ENCODE peak calls at places on chromosomes 4 and X, in five cellular contexts. J is transverse colon, E is Calu3, T is MM.1S, H is astrocyte of the cerebellum. M is an unnamed sample.

GRCh38 chrX:38878674-38879375 is 77.6 kb downstream of the MID1IP1 start:
- DNase-seq in T (no peak), E (no peak), J (no peak), H (no peak), M (no peak)

GRCh38 chrX:33285550-33285949 is 74.2 kb upstream of the DMD start:
- DNase-seq in E (no peak), H (no peak), J (no peak), T (no peak), M (no peak)

GRCh38 chr4:152935138-152935537 is 985 bp upstream of the FHDC1 start:
- DNase-seq in H (no peak), J (peak; percentile 66), E (peak; percentile 43), T (peak; percentile 61), M (peak; percentile 51)

GRCh38 chrX:152632445-152633097 is 5.1 kb upstream of the GABRQ start:
- DNase-seq in J (peak; percentile 47), T (peak; percentile 30), E (peak; percentile 72), H (peak; percentile 19), M (no peak)

GRCh38 chr4:142845293-142846070 is 619 bp downstream of the INPP4B start:
- DNase-seq in H (no peak), T (no peak), J (peak; percentile 13), E (peak; percentile 27), M (peak; percentile 9)

GRCh38 chr4:184529283-184529682 is 54.9 kb upstream of the IRF2 start:
- DNase-seq in E (no peak), H (no peak), T (no peak), J (no peak), M (no peak)

GRCh38 chrX:78456909-78457308 is 129.5 kb upstream of the CYSLTR1 start:
- DNase-seq in T (peak; percentile 43), J (no peak), E (no peak), H (no peak), M (no peak)

GRCh38 chrX:81202989-81203388 is 1.1 kb downstream of the SH3BGRL start:
- DNase-seq in E (no peak), J (no peak), T (no peak), H (no peak), M (no peak)

GRCh38 chrX:20515841-20516461 is 249.2 kb upstream of the RPS6KA3 start:
- DNase-seq in H (peak; percentile 84), T (peak; percentile 67), J (no peak), E (peak; percentile 22), M (peak; percentile 24)

GRCh38 chrX:67587946-67588624 is 44.3 kb downstream of the AR start:
- DNase-seq in T (no peak), J (no peak), E (no peak), H (peak; percentile 15), M (no peak)

GRCh38 chr4:60805500-60806313 is 394.4 kb upstream of the ADGRL3 start:
- DNase-seq in T (peak; percentile 63), J (no peak), E (peak; percentile 3), H (peak; percentile 20), M (peak; percentile 3)

GRCh38 chr4:48939785-48940184 is 33.2 kb upstream of the OCIAD2 start:
- DNase-seq in E (peak; percentile 24), J (no peak), T (no peak), H (peak; percentile 89), M (no peak)

DNA sequence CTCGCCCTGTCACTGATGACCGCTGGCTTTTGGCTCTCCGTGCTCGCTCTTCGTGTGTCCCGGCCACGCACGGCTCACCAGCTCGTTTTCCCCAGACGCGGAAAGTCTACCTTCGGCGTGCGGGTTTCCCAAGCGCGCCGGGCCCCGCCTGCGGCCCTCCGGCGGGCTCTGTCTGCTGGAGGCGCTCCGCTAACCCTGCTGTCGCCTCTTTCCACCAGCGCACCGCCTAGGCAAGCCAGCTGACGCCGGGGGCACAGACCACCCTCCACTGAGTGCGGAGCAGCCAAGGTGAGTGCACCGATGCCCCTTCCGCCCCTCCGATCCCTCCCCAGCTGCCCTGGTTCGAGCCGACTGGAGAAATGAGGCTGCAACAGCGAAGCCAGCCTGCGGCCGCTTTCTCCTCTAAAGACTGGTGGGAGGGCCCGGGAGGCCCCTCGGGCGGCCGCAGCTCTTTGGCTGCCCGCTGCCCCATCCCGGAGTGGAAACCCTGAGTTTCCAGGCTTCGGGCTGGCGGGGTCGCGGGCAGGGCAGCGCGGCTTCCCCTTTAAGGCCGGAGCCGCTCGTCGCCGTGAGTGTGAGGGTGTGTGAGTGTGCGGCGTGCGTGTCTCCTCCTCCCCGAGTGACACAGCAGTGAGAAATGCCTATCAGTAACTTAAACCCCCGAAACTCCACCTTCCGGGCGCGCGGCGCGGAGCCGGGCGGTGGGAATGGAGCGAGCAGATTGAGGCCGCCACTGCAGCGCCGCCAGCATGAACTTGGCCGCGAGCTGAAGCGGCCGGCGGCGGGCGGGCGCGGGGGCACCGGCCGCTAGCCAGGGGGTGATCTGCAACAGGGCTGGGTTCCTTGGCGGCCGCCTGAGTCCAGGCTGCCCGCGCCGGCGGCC is at the start of gene MAMLD1:
- DNase-seq in T (peak; percentile 38), E (peak; percentile 70), J (peak; percentile 67), H (no peak), M (peak; percentile 32)
- TF ChIP-seq CTCF in T (no peak), E (no peak), J (no peak), H (peak; percentile 2), M (no peak)

GRCh38 chr4:103996059-103996458 is 276.3 kb upstream of the TACR3 start:
- DNase-seq in J (no peak), T (no peak), E (no peak), H (peak; percentile 5), M (no peak)
- TF ChIP-seq CTCF in J (no peak), T (no peak), E (no peak), H (no peak), M (no peak)

GRCh38 chrX:103941201-103941975 is 21.0 kb upstream of the TMSB15B start:
- DNase-seq in T (peak; percentile 45), E (peak; percentile 30), J (no peak), H (peak; percentile 23), M (peak; percentile 22)
- TF ChIP-seq CTCF in T (peak; percentile 45), E (no peak), J (peak; percentile 50), H (peak; percentile 45), M (peak; percentile 18)

GRCh38 chrX:74383611-74384010 is 37.7 kb upstream of the SLC16A2 start:
- DNase-seq in J (peak; percentile 11), E (peak; percentile 35), H (peak; percentile 45), T (peak; percentile 25), M (peak; percentile 35)
- TF ChIP-seq CTCF in J (peak; percentile 21), E (no peak), H (peak; percentile 70), T (peak; percentile 45), M (peak; percentile 54)

M was measured in GM13976.